ENCODE peak calls at places on chromosomes 3 and 15, in four cellular contexts. O, V, E and T are unnamed samples.
A peak's percentile ranks its signal among the peaks of the same experiment; 100 is the strongest.

GRCh38 chr3:153026026-153026425 is 136.0 kb upstream of the RAP2B start:
- DNase-seq in V (peak; percentile 71), E (no peak), O (peak; percentile 9), T (no peak)

GRCh38 chr3:140341817-140342403 is 336.0 kb upstream of the TRIM42 start:
- DNase-seq in O (no peak), E (no peak), V (peak; percentile 66), T (no peak)

GRCh38 chr3:99532246-99532645 is 106.1 kb upstream of the COL8A1 start:
- DNase-seq in O (peak; percentile 8), E (peak; percentile 32), V (peak; percentile 95), T (peak; percentile 49)

GRCh38 chr3:149342413-149343340 is 9.2 kb upstream of the TM4SF18 start:
- DNase-seq in E (no peak), V (no peak), O (no peak), T (no peak)

GRCh38 chr15:36644156-36644896 is 64.9 kb downstream of the CDIN1 start:
- DNase-seq in O (no peak), V (no peak), E (no peak), T (peak; percentile 69)

GRCh38 chr15:95295905-95296618 is 1034.4 kb upstream of the NR2F2 start:
- DNase-seq in E (no peak), O (no peak), V (no peak), T (no peak)

GRCh38 chr3:44712455-44713075 is at the start of gene ZNF502:
- DNase-seq in O (peak; percentile 91), V (peak; percentile 95), E (peak; percentile 84), T (peak; percentile 84)

GRCh38 chr3:98563661-98564281 is 29.6 kb downstream of the CPOX start:
- DNase-seq in E (no peak), V (no peak), O (no peak), T (no peak)

GRCh38 chr3:5016218-5017161 is 37.3 kb downstream of the BHLHE40 start:
- DNase-seq in V (no peak), E (no peak), O (no peak), T (no peak)

GRCh38 chr3:190909908-190910307 is 47.4 kb upstream of the GMNC start:
- DNase-seq in V (no peak), E (no peak), O (no peak), T (no peak)

GRCh38 chr15:63135804-63136203 is 14.1 kb downstream of the LACTB start:
- DNase-seq in V (no peak), O (no peak), E (no peak), T (no peak)

GRCh38 chr3:123602325-123602724 is 17.5 kb upstream of the HACD2 start:
- DNase-seq in O (no peak), E (no peak), V (no peak), T (peak; percentile 16)

GRCh38 chr3:151200586-151200985 is 2.4 kb downstream of the GPR171 start:
- DNase-seq in E (no peak), V (no peak), O (no peak), T (no peak)

GRCh38 chr3:48989126-48989795 is 780 bp upstream of the P4HTM start:
- DNase-seq in O (no peak), V (no peak), E (peak; percentile 62), T (peak; percentile 12)

GRCh38 chr3:49519266-49519665 is 35.0 kb upstream of the BSN start:
- DNase-seq in O (no peak), E (no peak), V (no peak), T (no peak)

GRCh38 chr15:69463182-69463756 is 10.7 kb downstream of the RPLP1 start:
- DNase-seq in O (no peak), E (no peak), V (no peak), T (no peak)

DNA sequence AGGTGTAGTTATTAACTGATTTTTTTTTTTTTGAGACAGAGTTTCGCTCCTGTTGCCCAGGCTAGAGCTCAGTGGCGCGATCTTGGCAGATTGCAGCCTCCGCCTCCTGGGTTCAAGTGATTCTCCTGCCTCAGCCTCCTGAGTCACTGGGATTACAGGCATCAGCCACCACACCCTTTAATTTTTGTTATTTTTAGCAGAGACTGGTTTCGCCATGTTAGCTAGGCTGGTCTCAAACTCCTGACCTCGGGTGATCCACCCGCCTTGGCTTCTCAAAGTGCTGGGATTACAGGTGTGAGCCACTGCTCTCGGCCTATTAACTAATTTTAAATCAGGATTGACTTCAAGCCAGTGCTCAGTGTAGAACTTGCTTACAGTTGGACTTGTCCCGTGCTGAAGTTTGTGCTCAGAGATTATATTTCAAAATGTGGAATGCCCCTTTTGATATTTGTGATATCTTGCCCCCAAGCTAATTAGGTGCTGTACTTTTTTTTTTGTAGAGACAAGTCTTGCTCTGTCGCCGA is 6.0 kb downstream of the SKIL start:
- DNase-seq in V (no peak), O (no peak), E (no peak), T (no peak)
- H3K4me1 ChIP-seq in V (peaks cover 66% of the 10 kb centered on the region), O (peaks cover 20% of the 10 kb centered on the region), E (peaks cover 10% of the 10 kb centered on the region), T (no peaks in the 10 kb centered on the region)

GRCh38 chr3:196990654-196991053 is 22.0 kb upstream of the PIGZ start:
- DNase-seq in V (no peak), O (no peak), E (no peak), T (no peak)

GRCh38 chr3:196985954-196986885 is 17.6 kb upstream of the PIGZ start:
- DNase-seq in O (no peak), V (no peak), E (no peak), T (no peak)

GRCh38 chr3:196989721-196990262 is 21.2 kb upstream of the PIGZ start:
- DNase-seq in V (no peak), O (no peak), E (no peak), T (no peak)

GRCh38 chr3:196987022-196987421 is 18.4 kb upstream of the PIGZ start:
- DNase-seq in O (no peak), E (no peak), V (no peak), T (no peak)

DNA sequence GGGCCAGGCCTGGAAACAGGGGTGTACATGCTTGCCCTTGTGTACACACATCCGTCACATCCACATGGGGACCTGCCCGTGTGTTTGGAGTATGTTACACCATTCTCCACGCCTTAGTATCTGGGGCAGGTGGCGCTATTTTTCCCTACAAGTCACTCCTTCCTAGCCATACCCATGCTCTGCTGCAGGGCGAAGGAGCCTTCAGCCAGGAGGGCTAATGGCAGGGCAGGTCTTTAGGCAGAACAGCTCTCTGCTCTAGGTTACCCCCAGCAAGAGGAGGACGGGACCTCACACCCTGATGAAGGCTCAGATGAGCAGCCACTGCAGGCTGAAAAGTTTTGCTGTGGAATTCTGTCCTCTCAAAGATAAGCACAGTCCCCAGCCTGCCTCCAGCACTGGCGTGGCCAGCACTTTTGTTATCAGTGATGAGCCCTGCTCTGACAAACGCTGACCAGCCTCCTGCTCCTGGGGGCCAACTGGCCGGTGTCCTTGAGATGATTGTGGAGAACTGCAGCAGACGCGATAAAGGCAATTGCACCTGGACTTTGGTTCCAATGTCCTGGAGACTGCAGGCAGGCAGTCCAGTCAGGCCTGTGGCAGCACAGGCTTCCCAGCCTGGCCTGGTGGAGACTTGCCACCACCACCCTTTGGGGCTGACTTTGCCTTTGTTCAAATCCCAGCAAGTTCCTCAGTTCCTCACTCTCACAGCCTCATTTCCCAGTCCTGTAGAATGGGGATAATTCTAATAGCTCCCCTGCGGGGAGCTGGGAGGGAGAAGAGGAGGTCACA is 19.8 kb upstream of the PIGZ start:
- DNase-seq in V (peak; percentile 75), E (no peak), O (peak; percentile 58), T (peak; percentile 38)
- TF ChIP-seq CTCF in V (peak; percentile 77), E (no peak), O (no peak), T (peak; percentile 45)

DNA sequence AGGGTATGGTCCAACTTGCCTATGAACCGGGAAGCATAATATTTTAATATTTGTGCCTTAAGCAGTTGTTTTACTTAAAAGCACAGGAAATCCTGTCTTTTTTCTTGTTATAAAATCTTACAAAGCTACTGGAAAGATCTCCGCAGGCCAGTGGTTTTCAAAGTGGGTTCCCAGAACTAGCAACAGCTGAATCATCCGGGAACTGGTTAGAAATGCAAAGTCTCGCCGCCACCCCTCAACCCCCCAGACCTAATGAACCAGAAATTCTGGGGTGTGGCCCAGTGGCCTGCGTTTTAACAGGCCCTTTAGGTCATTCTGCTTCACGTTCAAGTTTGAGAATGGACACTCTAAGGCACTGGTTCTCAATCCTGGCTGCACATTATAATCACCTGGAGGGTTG is 74.7 kb downstream of the PDZRN3 start:
- DNase-seq in V (no peak), E (no peak), O (no peak), T (no peak)
- H3K4me1 ChIP-seq in V (peaks cover 20% of the 10 kb centered on the region), E (peaks cover 16% of the 10 kb centered on the region), O (peaks cover 21% of the 10 kb centered on the region), T (peaks cover 8% of the 10 kb centered on the region)

GRCh38 chr3:171172070-171172469 is 145.6 kb upstream of the SLC2A2 start:
- DNase-seq in E (no peak), V (peak; percentile 75), O (no peak), T (no peak)
- TF ChIP-seq CTCF in E (no peak), V (peak; percentile 73), O (peak; percentile 51), T (peak; percentile 61)

GRCh38 chr15:61750271-61751084 is 309.8 kb downstream of the VPS13C start:
- DNase-seq in E (no peak), V (no peak), O (peak; percentile 27), T (peak; percentile 25)
- H3K4me1 ChIP-seq in E (no peaks in the 10 kb centered on the region), V (no peaks in the 10 kb centered on the region), O (peaks cover 13% of the 10 kb centered on the region), T (no peaks in the 10 kb centered on the region)

GRCh38 chr3:147396709-147397046 is 9.7 kb downstream of the ZIC4 start:
- DNase-seq in V (no peak), O (no peak), E (no peak), T (no peak)

GRCh38 chr3:147395975-147396708 is 10.2 kb downstream of the ZIC4 start:
- DNase-seq in E (no peak), V (peak; percentile 73), O (no peak), T (no peak)

GRCh38 chr3:147398841-147399534 is 7.4 kb downstream of the ZIC4 start:
- DNase-seq in O (no peak), E (no peak), V (no peak), T (no peak)

GRCh38 chr3:147397911-147398809 is 8.2 kb downstream of the ZIC4 start:
- DNase-seq in V (peak; percentile 90), O (no peak), E (no peak), T (no peak)

DNA sequence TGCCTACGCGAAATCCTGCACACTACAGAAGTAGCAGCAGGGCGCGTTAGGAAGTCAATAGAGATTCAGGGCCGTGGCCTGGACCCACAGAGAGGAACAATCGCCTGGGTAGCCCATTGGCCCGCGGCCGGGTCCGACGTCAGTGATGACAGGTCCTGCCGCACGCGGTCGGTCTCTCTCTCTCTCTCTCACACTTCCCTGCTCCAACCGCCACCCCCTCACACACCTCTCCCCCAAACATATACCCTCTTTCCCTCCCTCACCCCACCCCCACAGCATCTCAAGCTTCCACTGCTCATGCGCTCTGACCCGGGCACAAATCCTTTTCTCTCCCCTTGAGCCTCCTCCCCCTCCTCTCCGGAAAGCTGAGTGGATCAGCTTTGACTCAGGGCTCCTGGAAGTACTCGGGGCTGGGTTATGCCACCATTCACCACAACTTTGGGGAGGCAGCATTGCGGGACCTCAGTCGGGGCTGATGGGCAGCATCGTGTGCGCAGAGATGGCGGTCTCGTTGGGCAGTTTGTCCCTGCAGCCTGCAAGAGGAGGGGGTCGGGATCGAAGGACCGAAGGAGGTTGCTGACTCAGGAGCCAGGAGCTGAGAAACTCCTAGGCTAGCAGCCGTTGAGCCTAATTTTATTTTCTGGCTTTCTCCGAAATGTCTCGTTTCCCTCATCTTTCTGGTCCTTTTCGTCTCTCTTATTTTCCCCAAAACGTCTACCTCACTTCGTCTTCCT is 9.0 kb downstream of the ZIC4 start:
- DNase-seq in V (peak; percentile 94), E (no peak), O (no peak), T (no peak)
- TF ChIP-seq CTCF in V (peak; percentile 14), E (no peak), O (no peak), T (no peak)

GRCh38 chr3:183265157-183265642 is 12.1 kb downstream of the B3GNT5 start:
- DNase-seq in V (peak; percentile 78), O (no peak), E (no peak), T (no peak)
- H3K4me1 ChIP-seq in V (peaks cover 54% of the 10 kb centered on the region), O (no peaks in the 10 kb centered on the region), E (peaks cover 4% of the 10 kb centered on the region), T (no peaks in the 10 kb centered on the region)

GRCh38 chr15:57424628-57425405 is 48.5 kb downstream of the CGNL1 start:
- DNase-seq in E (no peak), V (no peak), O (no peak), T (no peak)
- TF ChIP-seq CTCF in E (no peak), V (no peak), O (no peak), T (no peak)